ENCODE peak calls at places on chromosomes 6 and 20, in five cellular contexts. K is activated T-helper 1 cell treated with anti-CD3 and anti-CD28 coated beads, Interleukin-2, amount 50 U/mL, for 16 hours; O is activated naive CD4-positive, alpha-beta T cell; R is ACHN; A is occipital lobe. C is an unnamed sample.

GRCh38 chr6:149211046-149211571 is 106.4 kb upstream of the TAB2 start:
- DNase-seq in O (no peak), K (no peak), R (no peak), A (no peak), C (no peak)

GRCh38 chr6:7086488-7086887 is 21.3 kb upstream of the RREB1 start:
- DNase-seq in O (no peak), A (no peak), K (no peak), R (peak; percentile 20), C (no peak)

GRCh38 chr6:15905488-15906392 is 223.1 kb upstream of the MYLIP start:
- DNase-seq in K (no peak), O (no peak), R (no peak), A (no peak), C (no peak)

GRCh38 chr6:47047479-47048411 is 5.6 kb upstream of the ADGRF1 start:
- DNase-seq in O (no peak), R (peak; percentile 67), A (peak; percentile 8), K (no peak), C (no peak)

GRCh38 chr20:49594143-49594928 is 26.4 kb upstream of the PTGIS start:
- DNase-seq in R (no peak), K (peak; percentile 42), A (no peak), O (no peak), C (no peak)

GRCh38 chr6:10977231-10977968 is 66.7 kb downstream of the ELOVL2 start:
- DNase-seq in R (no peak), O (no peak), K (no peak), A (no peak), C (no peak)

GRCh38 chr6:107665386-107665785 is 158.7 kb downstream of the SCML4 start:
- DNase-seq in O (no peak), K (no peak), R (no peak), A (no peak), C (no peak)

GRCh38 chr6:112877134-112878100 is 530.3 kb downstream of the RFPL4B start:
- DNase-seq in A (no peak), O (no peak), R (peak; percentile 69), K (no peak), C (no peak)

GRCh38 chr20:48845721-48846306 is 18.0 kb upstream of the PREX1 start:
- DNase-seq in O (no peak), R (no peak), A (no peak), K (no peak), C (no peak)

GRCh38 chr20:49460916-49461315 is 21.6 kb downstream of the KCNB1 start:
- DNase-seq in R (peak; percentile 91), K (no peak), O (no peak), A (no peak), C (no peak)

GRCh38 chr6:158109744-158110143 is 58.3 kb downstream of the SERAC1 start:
- DNase-seq in A (no peak), R (no peak), O (no peak), K (no peak), C (no peak)

GRCh38 chr20:25081730-25082497 is at the start of gene VSX1:
- DNase-seq in R (no peak), A (no peak), O (no peak), K (no peak), C (no peak)